ENCODE peak calls at places on chromosomes 12 and 14, in five cellular contexts. One of them, this sample, is unnamed.

GRCh38 chr14:90558041-90558982 is 161.5 kb downstream of the CALM1 start:
- DNase-seq in WTC11: no peak
- DNase-seq in stimulated activated CD4-positive, alpha-beta T cell treated with anti-CD3 and anti-CD28 coated beads, Interleukin-1b, Interleukin-23, amount 100 ng/mL, for 1 hour: no peak
- DNase-seq in lung: no peak
- DNase-seq in GM23248: no peak
- DNase-seq in this sample: no peak

GRCh38 chr12:104709692-104710435 is 248.2 kb downstream of the SLC41A2 start:
- DNase-seq in WTC11: no peak
- DNase-seq in stimulated activated CD4-positive, alpha-beta T cell treated with anti-CD3 and anti-CD28 coated beads, Interleukin-1b, Interleukin-23, amount 100 ng/mL, for 1 hour: no peak
- DNase-seq in lung: no peak
- DNase-seq in GM23248: peak
- DNase-seq in this sample: no peak

GRCh38 chr14:69559581-69560011 is 15.1 kb downstream of the CCDC177 start:
- DNase-seq in WTC11: no peak
- DNase-seq in stimulated activated CD4-positive, alpha-beta T cell treated with anti-CD3 and anti-CD28 coated beads, Interleukin-1b, Interleukin-23, amount 100 ng/mL, for 1 hour: no peak
- DNase-seq in lung: no peak
- DNase-seq in GM23248: no peak
- DNase-seq in this sample: no peak

GRCh38 chr12:55637467-55637866 is 775 bp downstream of the OR10P1 start:
- DNase-seq in WTC11: no peak
- DNase-seq in stimulated activated CD4-positive, alpha-beta T cell treated with anti-CD3 and anti-CD28 coated beads, Interleukin-1b, Interleukin-23, amount 100 ng/mL, for 1 hour: no peak
- DNase-seq in lung: no peak
- DNase-seq in GM23248: no peak
- DNase-seq in this sample: no peak

GRCh38 chr14:99136401-99136800 is 135.6 kb downstream of the BCL11B start:
- DNase-seq in WTC11: no peak
- DNase-seq in stimulated activated CD4-positive, alpha-beta T cell treated with anti-CD3 and anti-CD28 coated beads, Interleukin-1b, Interleukin-23, amount 100 ng/mL, for 1 hour: no peak
- DNase-seq in lung: peak
- DNase-seq in GM23248: no peak
- DNase-seq in this sample: no peak

GRCh38 chr14:78519863-78520262 is 349.7 kb downstream of the NRXN3 start:
- DNase-seq in WTC11: peak
- DNase-seq in stimulated activated CD4-positive, alpha-beta T cell treated with anti-CD3 and anti-CD28 coated beads, Interleukin-1b, Interleukin-23, amount 100 ng/mL, for 1 hour: no peak
- DNase-seq in lung: no peak
- DNase-seq in GM23248: peak
- DNase-seq in this sample: no peak

GRCh38 chr12:62632521-62632920 is 165.9 kb downstream of the MON2 start:
- DNase-seq in WTC11: peak
- DNase-seq in stimulated activated CD4-positive, alpha-beta T cell treated with anti-CD3 and anti-CD28 coated beads, Interleukin-1b, Interleukin-23, amount 100 ng/mL, for 1 hour: no peak
- DNase-seq in lung: peak
- DNase-seq in GM23248: peak
- DNase-seq in this sample: no peak

GRCh38 chr12:77161944-77162343 is 96.6 kb upstream of the E2F7 start:
- DNase-seq in WTC11: peak
- DNase-seq in stimulated activated CD4-positive, alpha-beta T cell treated with anti-CD3 and anti-CD28 coated beads, Interleukin-1b, Interleukin-23, amount 100 ng/mL, for 1 hour: no peak
- DNase-seq in lung: no peak
- DNase-seq in GM23248: no peak
- DNase-seq in this sample: no peak

GRCh38 chr12:30422844-30423243 is 272.8 kb downstream of the IPO8 start:
- DNase-seq in WTC11: no peak
- DNase-seq in stimulated activated CD4-positive, alpha-beta T cell treated with anti-CD3 and anti-CD28 coated beads, Interleukin-1b, Interleukin-23, amount 100 ng/mL, for 1 hour: no peak
- DNase-seq in lung: no peak
- DNase-seq in GM23248: no peak
- DNase-seq in this sample: no peak

GRCh38 chr12:53676715-53677611 is 1.1 kb upstream of the ATP5MC2 start:
- DNase-seq in WTC11: peak
- DNase-seq in stimulated activated CD4-positive, alpha-beta T cell treated with anti-CD3 and anti-CD28 coated beads, Interleukin-1b, Interleukin-23, amount 100 ng/mL, for 1 hour: no peak
- DNase-seq in lung: no peak
- DNase-seq in GM23248: peak
- DNase-seq in this sample: no peak

GRCh38 chr12:6336079-6336858 is 5.6 kb downstream of the TNFRSF1A start:
- DNase-seq in WTC11: peak
- DNase-seq in stimulated activated CD4-positive, alpha-beta T cell treated with anti-CD3 and anti-CD28 coated beads, Interleukin-1b, Interleukin-23, amount 100 ng/mL, for 1 hour: no peak
- DNase-seq in lung: peak
- DNase-seq in GM23248: peak
- DNase-seq in this sample: no peak

GRCh38 chr12:54306925-54307731 is 6.3 kb upstream of the NFE2 start:
- DNase-seq in WTC11: peak
- DNase-seq in stimulated activated CD4-positive, alpha-beta T cell treated with anti-CD3 and anti-CD28 coated beads, Interleukin-1b, Interleukin-23, amount 100 ng/mL, for 1 hour: no peak
- DNase-seq in lung: peak
- DNase-seq in GM23248: peak
- DNase-seq in this sample: no peak

GRCh38 chr14:92649934-92650545 is 98.4 kb downstream of the LGMN start:
- DNase-seq in WTC11: no peak
- DNase-seq in stimulated activated CD4-positive, alpha-beta T cell treated with anti-CD3 and anti-CD28 coated beads, Interleukin-1b, Interleukin-23, amount 100 ng/mL, for 1 hour: no peak
- DNase-seq in lung: peak
- DNase-seq in GM23248: peak
- DNase-seq in this sample: no peak

GRCh38 chr12:131555197-131555820 is 155.6 kb upstream of the SFSWAP start:
- DNase-seq in WTC11: no peak
- DNase-seq in stimulated activated CD4-positive, alpha-beta T cell treated with anti-CD3 and anti-CD28 coated beads, Interleukin-1b, Interleukin-23, amount 100 ng/mL, for 1 hour: no peak
- DNase-seq in lung: no peak
- DNase-seq in GM23248: peak
- DNase-seq in this sample: no peak

GRCh38 chr12:131872154-131873046 is 22.0 kb upstream of the ULK1 start:
- DNase-seq in WTC11: no peak
- DNase-seq in stimulated activated CD4-positive, alpha-beta T cell treated with anti-CD3 and anti-CD28 coated beads, Interleukin-1b, Interleukin-23, amount 100 ng/mL, for 1 hour: no peak
- DNase-seq in lung: no peak
- DNase-seq in GM23248: peak
- DNase-seq in this sample: no peak

GRCh38 chr12:56996793-56997545 is 9.4 kb downstream of the ZBTB39 start:
- DNase-seq in WTC11: no peak
- DNase-seq in stimulated activated CD4-positive, alpha-beta T cell treated with anti-CD3 and anti-CD28 coated beads, Interleukin-1b, Interleukin-23, amount 100 ng/mL, for 1 hour: no peak
- DNase-seq in lung: no peak
- DNase-seq in GM23248: no peak
- DNase-seq in this sample: no peak

GRCh38 chr14:101839661-101840060 is 78.2 kb downstream of the PPP2R5C start:
- DNase-seq in WTC11: no peak
- DNase-seq in stimulated activated CD4-positive, alpha-beta T cell treated with anti-CD3 and anti-CD28 coated beads, Interleukin-1b, Interleukin-23, amount 100 ng/mL, for 1 hour: no peak
- DNase-seq in lung: no peak
- DNase-seq in GM23248: no peak
- DNase-seq in this sample: no peak

GRCh38 chr12:80709811-80710726 is 2.6 kb downstream of the MYF6 start:
- DNase-seq in WTC11: peak
- DNase-seq in stimulated activated CD4-positive, alpha-beta T cell treated with anti-CD3 and anti-CD28 coated beads, Interleukin-1b, Interleukin-23, amount 100 ng/mL, for 1 hour: no peak
- DNase-seq in lung: no peak
- DNase-seq in GM23248: no peak
- DNase-seq in this sample: no peak

GRCh38 chr14:91897121-91897701 is 29.9 kb upstream of the TC2N start:
- DNase-seq in WTC11: no peak
- DNase-seq in stimulated activated CD4-positive, alpha-beta T cell treated with anti-CD3 and anti-CD28 coated beads, Interleukin-1b, Interleukin-23, amount 100 ng/mL, for 1 hour: no peak
- DNase-seq in lung: peak
- DNase-seq in GM23248: peak
- DNase-seq in this sample: no peak

GRCh38 chr12:105228494-105228893 is 7.5 kb downstream of the APPL2 start:
- DNase-seq in WTC11: no peak
- DNase-seq in stimulated activated CD4-positive, alpha-beta T cell treated with anti-CD3 and anti-CD28 coated beads, Interleukin-1b, Interleukin-23, amount 100 ng/mL, for 1 hour: no peak
- DNase-seq in lung: no peak
- DNase-seq in GM23248: peak
- DNase-seq in this sample: no peak

GRCh38 chr12:12338528-12339168 is 11.4 kb downstream of the MANSC1 start:
- DNase-seq in WTC11: no peak
- DNase-seq in stimulated activated CD4-positive, alpha-beta T cell treated with anti-CD3 and anti-CD28 coated beads, Interleukin-1b, Interleukin-23, amount 100 ng/mL, for 1 hour: no peak
- DNase-seq in lung: no peak
- DNase-seq in GM23248: peak
- DNase-seq in this sample: no peak

GRCh38 chr12:51246254-51246853 is 7.7 kb downstream of the DAZAP2 start:
- DNase-seq in WTC11: no peak
- DNase-seq in stimulated activated CD4-positive, alpha-beta T cell treated with anti-CD3 and anti-CD28 coated beads, Interleukin-1b, Interleukin-23, amount 100 ng/mL, for 1 hour: no peak
- DNase-seq in lung: peak
- DNase-seq in GM23248: peak
- DNase-seq in this sample: no peak

GRCh38 chr14:69675877-69676416 is 64.6 kb downstream of the SUSD6 start:
- DNase-seq in WTC11: no peak
- DNase-seq in stimulated activated CD4-positive, alpha-beta T cell treated with anti-CD3 and anti-CD28 coated beads, Interleukin-1b, Interleukin-23, amount 100 ng/mL, for 1 hour: no peak
- DNase-seq in lung: no peak
- DNase-seq in GM23248: no peak
- DNase-seq in this sample: no peak

GRCh38 chr14:99272669-99273024 is 650 bp upstream of the BCL11B start:
- DNase-seq in WTC11: no peak
- DNase-seq in stimulated activated CD4-positive, alpha-beta T cell treated with anti-CD3 and anti-CD28 coated beads, Interleukin-1b, Interleukin-23, amount 100 ng/mL, for 1 hour: no peak
- DNase-seq in lung: no peak
- DNase-seq in GM23248: no peak
- DNase-seq in this sample: no peak

GRCh38 chr12:88579941-88580871 is at the start of gene KITLG:
- DNase-seq in WTC11: peak
- DNase-seq in stimulated activated CD4-positive, alpha-beta T cell treated with anti-CD3 and anti-CD28 coated beads, Interleukin-1b, Interleukin-23, amount 100 ng/mL, for 1 hour: no peak
- DNase-seq in lung: peak
- DNase-seq in GM23248: peak
- DNase-seq in this sample: no peak

GRCh38 chr12:12786371-12786715 is 884 bp downstream of the APOLD1 start:
- DNase-seq in WTC11: no peak
- DNase-seq in stimulated activated CD4-positive, alpha-beta T cell treated with anti-CD3 and anti-CD28 coated beads, Interleukin-1b, Interleukin-23, amount 100 ng/mL, for 1 hour: no peak
- DNase-seq in lung: no peak
- DNase-seq in GM23248: no peak
- DNase-seq in this sample: no peak

GRCh38 chr12:110270125-110270962 is 10.7 kb upstream of the ATP2A2 start:
- DNase-seq in WTC11: no peak
- DNase-seq in stimulated activated CD4-positive, alpha-beta T cell treated with anti-CD3 and anti-CD28 coated beads, Interleukin-1b, Interleukin-23, amount 100 ng/mL, for 1 hour: no peak
- DNase-seq in lung: no peak
- DNase-seq in GM23248: peak
- DNase-seq in this sample: no peak

GRCh38 chr14:102805941-102806340 is 28.7 kb downstream of the TRAF3 start:
- DNase-seq in WTC11: no peak
- DNase-seq in stimulated activated CD4-positive, alpha-beta T cell treated with anti-CD3 and anti-CD28 coated beads, Interleukin-1b, Interleukin-23, amount 100 ng/mL, for 1 hour: no peak
- DNase-seq in lung: no peak
- DNase-seq in GM23248: no peak
- DNase-seq in this sample: no peak

GRCh38 chr12:55712154-55712553 is 3.7 kb upstream of the BLOC1S1 start:
- DNase-seq in WTC11: no peak
- DNase-seq in stimulated activated CD4-positive, alpha-beta T cell treated with anti-CD3 and anti-CD28 coated beads, Interleukin-1b, Interleukin-23, amount 100 ng/mL, for 1 hour: no peak
- DNase-seq in lung: no peak
- DNase-seq in GM23248: no peak
- DNase-seq in this sample: no peak